ENCODE peak calls at places on chromosomes 11 and 22, in eight cellular contexts. I, V, W, G, C, U, N and M are unnamed samples.
A peak's percentile ranks its signal among the peaks of the same experiment; 100 is the strongest.

GRCh38 chr22:19579880-19580279 is 55.7 kb upstream of the CLDN5 start:
- DNase-seq in I (no peak), V (no peak), W (no peak), G (no peak), C (peak; percentile 63), U (no peak), N (peak; percentile 41), M (no peak)

GRCh38 chr11:1863352-1864215 is 10.7 kb downstream of the LSP1 start:
- DNase-seq in I (peak; percentile 82), V (no peak), W (no peak), G (peak; percentile 45), C (no peak), U (no peak), N (no peak), M (no peak)

GRCh38 chr11:126194121-126194543 is 17.3 kb downstream of the RPUSD4 start:
- DNase-seq in I (no peak), V (no peak), W (no peak), G (peak; percentile 48), C (peak; percentile 63), U (no peak), N (no peak), M (peak; percentile 19)

GRCh38 chr11:120306519-120307242 is 18.4 kb upstream of the TLCD5 start:
- DNase-seq in I (peak; percentile 92), V (no peak), W (no peak), G (no peak), C (no peak), U (no peak), N (no peak), M (no peak)

GRCh38 chr11:69642549-69642912 is 1.6 kb downstream of the CCND1 start:
- DNase-seq in I (no peak), V (no peak), W (no peak), G (no peak), C (peak; percentile 64), U (no peak), N (no peak), M (peak; percentile 13)

GRCh38 chr11:62984451-62984991 is at the start of gene SLC22A6:
- DNase-seq in I (no peak), V (no peak), W (no peak), G (no peak), C (no peak), U (no peak), N (no peak), M (no peak)

GRCh38 chr22:27507935-27508504 is 293.5 kb downstream of the MN1 start:
- DNase-seq in I (peak; percentile 62), V (no peak), W (no peak), G (no peak), C (no peak), U (no peak), N (no peak), M (no peak)

GRCh38 chr11:62500066-62501035 is 46.3 kb downstream of the AHNAK start:
- DNase-seq in I (no peak), V (no peak), W (no peak), G (peak; percentile 57), C (no peak), U (no peak), N (no peak), M (no peak)

GRCh38 chr22:26893034-26893710 is 235.8 kb downstream of the MIAT start:
- DNase-seq in I (no peak), V (no peak), W (no peak), G (no peak), C (no peak), U (peak; percentile 69), N (no peak), M (no peak)

GRCh38 chr11:59822989-59823566 is 12.5 kb upstream of the MRPL16 start:
- DNase-seq in I (peak; percentile 34), V (no peak), W (no peak), G (peak; percentile 6), C (peak; percentile 44), U (peak; percentile 46), N (peak; percentile 10), M (no peak)

GRCh38 chr11:111561801-111562325 is 21.3 kb downstream of the LAYN start:
- DNase-seq in I (peak; percentile 57), V (no peak), W (no peak), G (no peak), C (no peak), U (no peak), N (no peak), M (no peak)

GRCh38 chr11:78212586-78213371 is 24.1 kb downstream of the USP35 start:
- DNase-seq in I (no peak), V (no peak), W (no peak), G (no peak), C (no peak), U (no peak), N (no peak), M (no peak)

GRCh38 chr11:96338910-96339703 is 3.9 kb downstream of the MAML2 start:
- DNase-seq in I (no peak), V (no peak), W (peak; percentile 25), G (no peak), C (peak; percentile 57), U (no peak), N (peak; percentile 43), M (no peak)

GRCh38 chr22:43275545-43275981 is 67.6 kb downstream of the SCUBE1 start:
- DNase-seq in I (no peak), V (no peak), W (no peak), G (no peak), C (peak; percentile 17), U (no peak), N (no peak), M (no peak)

GRCh38 chr22:49297871-49298721 is 529.6 kb downstream of the BRD1 start:
- DNase-seq in I (no peak), V (no peak), W (no peak), G (no peak), C (no peak), U (no peak), N (no peak), M (no peak)

GRCh38 chr22:34036936-34037335 is 116.7 kb upstream of the LARGE1 start:
- DNase-seq in I (no peak), V (no peak), W (no peak), G (no peak), C (no peak), U (no peak), N (no peak), M (no peak)

GRCh38 chr11:119777940-119778339 is 48.9 kb upstream of the NECTIN1 start:
- DNase-seq in I (no peak), V (no peak), W (no peak), G (no peak), C (no peak), U (no peak), N (no peak), M (no peak)

GRCh38 chr11:77776455-77776854 is 44.1 kb downstream of the RSF1 start:
- DNase-seq in I (no peak), V (no peak), W (no peak), G (peak; percentile 6), C (no peak), U (no peak), N (no peak), M (peak; percentile 44)

GRCh38 chr11:120391297-120391696 is 55.1 kb downstream of the ARHGEF12 start:
- DNase-seq in I (no peak), V (no peak), W (no peak), G (no peak), C (no peak), U (no peak), N (no peak), M (no peak)

GRCh38 chr11:70040869-70041501 is 37.1 kb upstream of the ANO1 start:
- DNase-seq in I (no peak), V (no peak), W (no peak), G (no peak), C (no peak), U (no peak), N (no peak), M (no peak)

GRCh38 chr11:19080579-19080993 is 20.1 kb upstream of the MRGPRX2 start:
- DNase-seq in I (peak; percentile 50), V (no peak), W (no peak), G (no peak), C (no peak), U (no peak), N (no peak), M (no peak)

GRCh38 chr11:70448983-70449567 is 50.7 kb downstream of the CTTN start:
- DNase-seq in I (no peak), V (no peak), W (no peak), G (no peak), C (peak; percentile 23), U (no peak), N (no peak), M (no peak)

GRCh38 chr11:118604566-118604965 is 2.8 kb upstream of the PHLDB1 start:
- DNase-seq in I (no peak), V (no peak), W (no peak), G (no peak), C (no peak), U (no peak), N (no peak), M (no peak)

GRCh38 chr11:31133064-31133463 is 236.5 kb downstream of the DCDC1 start:
- DNase-seq in I (no peak), V (no peak), W (no peak), G (no peak), C (no peak), U (no peak), N (no peak), M (no peak)

GRCh38 chr22:44473580-44473979 is 24.5 kb downstream of the RTL6 start:
- DNase-seq in I (no peak), V (no peak), W (no peak), G (no peak), C (no peak), U (no peak), N (no peak), M (no peak)

GRCh38 chr11:111063711-111064110 is 181.8 kb upstream of the POU2AF2 start:
- DNase-seq in I (no peak), V (no peak), W (no peak), G (no peak), C (no peak), U (no peak), N (no peak), M (no peak)

GRCh38 chr22:49331878-49332277 is 495.8 kb downstream of the BRD1 start:
- DNase-seq in I (no peak), V (no peak), W (no peak), G (no peak), C (no peak), U (no peak), N (no peak), M (no peak)

GRCh38 chr22:43407591-43407990 is 4.2 kb upstream of the MPPED1 start:
- DNase-seq in I (no peak), V (no peak), W (no peak), G (no peak), C (no peak), U (no peak), N (no peak), M (no peak)

GRCh38 chr11:134606251-134606650 is 194.2 kb upstream of the B3GAT1 start:
- DNase-seq in I (no peak), V (no peak), W (no peak), G (no peak), C (no peak), U (no peak), N (no peak), M (no peak)

GRCh38 chr11:103735497-103736032 is 300.9 kb upstream of the DDI1 start:
- DNase-seq in I (no peak), V (no peak), W (no peak), G (no peak), C (no peak), U (no peak), N (no peak), M (no peak)

GRCh38 chr11:925496-926301 is at the start of gene AP2A2:
- DNase-seq in I (peak; percentile 70), V (peak; percentile 82), W (peak; percentile 84), G (peak; percentile 81), C (peak; percentile 96), U (peak; percentile 89), N (peak; percentile 88), M (peak; percentile 93)

GRCh38 chr11:8336356-8337114 is 72.9 kb upstream of the LMO1 start:
- DNase-seq in I (no peak), V (no peak), W (no peak), G (no peak), C (no peak), U (no peak), N (no peak), M (no peak)

GRCh38 chr11:123484448-123484847 is 54.4 kb downstream of the GRAMD1B start:
- DNase-seq in I (no peak), V (no peak), W (no peak), G (no peak), C (no peak), U (no peak), N (no peak), M (no peak)

GRCh38 chr11:18588297-18589252 is at the start of gene UEVLD:
- DNase-seq in I (peak; percentile 79), V (peak; percentile 20), W (peak; percentile 59), G (peak; percentile 17), C (peak; percentile 79), U (peak; percentile 71), N (peak; percentile 67), M (peak; percentile 58)